ENCODE peak calls at places on chromosomes 6 and 20, in eight cellular contexts. One of them, this sample, is unnamed.

GRCh38 chr20:56630506-56631317 is 1.6 kb downstream of the TFAP2C start:
- DNase-seq in neural crest cell: peak
- DNase-seq in MCF 10A: no peak
- DNase-seq in Calu3: no peak
- DNase-seq in DMS79 treated with DMSO at 0.1 percent for 48 hours: no peak
- DNase-seq in LoVo: no peak
- DNase-seq in hypothalamus: no peak
- DNase-seq in tibial artery: no peak
- DNase-seq in this sample: peak

GRCh38 chr6:36147294-36147693 is 17.0 kb downstream of the MAPK13 start:
- DNase-seq in neural crest cell: no peak
- DNase-seq in MCF 10A: no peak
- DNase-seq in Calu3: no peak
- DNase-seq in DMS79 treated with DMSO at 0.1 percent for 48 hours: no peak
- DNase-seq in LoVo: no peak
- DNase-seq in hypothalamus: no peak
- DNase-seq in tibial artery: no peak
- DNase-seq in this sample: no peak

GRCh38 chr20:59431014-59431413 is 130.6 kb downstream of the EDN3 start:
- DNase-seq in neural crest cell: no peak
- DNase-seq in MCF 10A: no peak
- DNase-seq in Calu3: no peak
- DNase-seq in DMS79 treated with DMSO at 0.1 percent for 48 hours: no peak
- DNase-seq in LoVo: no peak
- DNase-seq in hypothalamus: no peak
- DNase-seq in tibial artery: no peak
- DNase-seq in this sample: no peak

GRCh38 chr6:2215342-2215741 is 30.1 kb downstream of the GMDS start:
- DNase-seq in neural crest cell: no peak
- DNase-seq in MCF 10A: no peak
- DNase-seq in Calu3: no peak
- DNase-seq in DMS79 treated with DMSO at 0.1 percent for 48 hours: no peak
- DNase-seq in LoVo: no peak
- DNase-seq in hypothalamus: no peak
- DNase-seq in tibial artery: no peak
- DNase-seq in this sample: no peak

GRCh38 chr6:137370871-137371633 is 123.1 kb downstream of the OLIG3 start:
- DNase-seq in neural crest cell: no peak
- DNase-seq in MCF 10A: no peak
- DNase-seq in Calu3: no peak
- DNase-seq in DMS79 treated with DMSO at 0.1 percent for 48 hours: no peak
- DNase-seq in LoVo: no peak
- DNase-seq in hypothalamus: no peak
- DNase-seq in tibial artery: no peak
- DNase-seq in this sample: no peak

GRCh38 chr6:164947174-164947573 is 362.2 kb downstream of the C6orf118 start:
- DNase-seq in neural crest cell: no peak
- DNase-seq in MCF 10A: no peak
- DNase-seq in Calu3: no peak
- DNase-seq in DMS79 treated with DMSO at 0.1 percent for 48 hours: no peak
- DNase-seq in LoVo: no peak
- DNase-seq in hypothalamus: no peak
- DNase-seq in tibial artery: no peak
- DNase-seq in this sample: no peak

GRCh38 chr20:43043887-43044286 is 145.8 kb downstream of the PTPRT start:
- DNase-seq in neural crest cell: no peak
- DNase-seq in MCF 10A: no peak
- DNase-seq in Calu3: no peak
- DNase-seq in DMS79 treated with DMSO at 0.1 percent for 48 hours: no peak
- DNase-seq in LoVo: no peak
- DNase-seq in hypothalamus: no peak
- DNase-seq in tibial artery: no peak
- DNase-seq in this sample: no peak

GRCh38 chr6:12001004-12001705 is 11.0 kb upstream of the HIVEP1 start:
- DNase-seq in neural crest cell: no peak
- DNase-seq in MCF 10A: no peak
- DNase-seq in Calu3: no peak
- DNase-seq in DMS79 treated with DMSO at 0.1 percent for 48 hours: no peak
- DNase-seq in LoVo: no peak
- DNase-seq in hypothalamus: no peak
- DNase-seq in tibial artery: peak
- DNase-seq in this sample: no peak

GRCh38 chr6:30263734-30264133 is 50.5 kb upstream of the TRIM26 start:
- DNase-seq in neural crest cell: no peak
- DNase-seq in MCF 10A: peak
- DNase-seq in Calu3: no peak
- DNase-seq in DMS79 treated with DMSO at 0.1 percent for 48 hours: no peak
- DNase-seq in LoVo: peak
- DNase-seq in hypothalamus: no peak
- DNase-seq in tibial artery: no peak
- DNase-seq in this sample: no peak